ENCODE peak calls at places on chromosome 1, in nine cellular contexts. Z is DMS79 treated with DMSO at 0.1 percent for 48 hours; Q is stimulated activated CD8-positive, alpha-beta memory T cell treated with anti-CD3 and anti-CD28 coated beads, Interleukin-15, amount 100 ng/mL, for 4 hours; E is AG08395; G is activated CD4-positive, alpha-beta T cell treated with anti-CD3 and anti-CD28 coated beads, Interleukin-2, amount 50 U/mL, for 1 hour; N is NCI-H1105 treated with DMSO at 0.1 percent for 48 hours; P is ELR; M is kidney; T is stimulated activated CD4-positive, alpha-beta T cell treated with anti-CD3 and anti-CD28 coated beads, TNF-alpha, amount 100 ng/mL, for 4 hours. I is an unnamed sample.

GRCh38 chr1:158248122-158248521 is 6.1 kb upstream of the CD1A start:
- DNase-seq in M (no peak), G (no peak), Q (no peak), N (no peak), Z (no peak), E (no peak), T (peak), P (no peak), I (no peak)

GRCh38 chr1:18923721-18924610 is 21.6 kb upstream of the ALDH4A1 start:
- DNase-seq in M (no peak), Z (peak), Q (no peak), G (no peak), N (peak), T (no peak), P (peak), E (peak), I (no peak)

GRCh38 chr1:159248311-159248710 is 43.6 kb downstream of the ACKR1 start:
- DNase-seq in P (no peak), N (no peak), Z (no peak), M (no peak), E (no peak), G (no peak), T (no peak), Q (no peak), I (no peak)

GRCh38 chr1:234975941-234976871 is 152.4 kb downstream of the TOMM20 start:
- DNase-seq in N (no peak), Q (no peak), M (peak), E (no peak), T (no peak), Z (no peak), G (no peak), P (no peak), I (no peak)

GRCh38 chr1:224245188-224245587 is 62.1 kb downstream of the DEGS1 start:
- DNase-seq in Q (no peak), E (no peak), T (no peak), G (peak), Z (no peak), N (no peak), M (peak), P (no peak), I (no peak)

GRCh38 chr1:117290855-117291254 is 76.4 kb upstream of the MAN1A2 start:
- DNase-seq in E (no peak), Z (no peak), T (no peak), P (no peak), Q (no peak), M (no peak), G (no peak), N (no peak), I (no peak)

GRCh38 chr1:172024516-172024915 is 183.2 kb downstream of the DNM3 start:
- DNase-seq in N (no peak), T (no peak), P (no peak), G (no peak), M (no peak), Z (no peak), Q (no peak), E (no peak), I (no peak)

GRCh38 chr1:59089343-59089742 is 207.6 kb upstream of the FGGY start:
- DNase-seq in Z (no peak), N (no peak), T (no peak), Q (no peak), P (no peak), E (no peak), M (no peak), G (no peak), I (no peak)

GRCh38 chr1:116289219-116289618 is 83.8 kb upstream of the ATP1A1 start:
- DNase-seq in Q (no peak), N (no peak), M (no peak), P (no peak), E (no peak), G (no peak), Z (no peak), T (no peak), I (peak)

GRCh38 chr1:183933528-183934179 is 103.9 kb downstream of the COLGALT2 start:
- DNase-seq in G (no peak), E (no peak), M (no peak), P (no peak), Q (no peak), Z (no peak), N (no peak), T (no peak), I (no peak)

GRCh38 chr1:155513300-155513926 is 49.2 kb downstream of the ASH1L start:
- DNase-seq in T (no peak), E (peak), P (peak), N (no peak), M (no peak), G (no peak), Q (no peak), Z (no peak), I (no peak)

GRCh38 chr1:65317866-65318653 is 8.7 kb downstream of the DNAJC6 start:
- DNase-seq in Q (no peak), N (no peak), M (no peak), Z (no peak), G (no peak), T (no peak), E (no peak), P (no peak), I (peak)

GRCh38 chr1:53372501-53372951 is 44.7 kb upstream of the LRP8 start:
- DNase-seq in N (no peak), E (no peak), Z (no peak), P (no peak), T (no peak), M (peak), G (no peak), Q (no peak), I (no peak)

GRCh38 chr1:230431517-230431916 is 5.4 kb upstream of the PGBD5 start:
- DNase-seq in Z (no peak), E (no peak), N (no peak), P (no peak), G (no peak), Q (no peak), M (no peak), T (no peak), I (no peak)

GRCh38 chr1:112803906-112804762 is 89.0 kb upstream of the PPM1J start:
- DNase-seq in G (peak), T (no peak), N (peak), Q (peak), P (peak), E (peak), M (peak), Z (peak), I (no peak)

GRCh38 chr1:1325288-1326074 is 879 bp downstream of the CPTP start:
- DNase-seq in Q (no peak), M (no peak), E (no peak), N (no peak), Z (no peak), P (no peak), G (no peak), T (no peak), I (no peak)

GRCh38 chr1:108573183-108573582 is 13.3 kb downstream of the EEIG2 start:
- DNase-seq in G (no peak), M (no peak), Z (no peak), P (no peak), Q (no peak), N (no peak), E (no peak), T (no peak), I (no peak)

GRCh38 chr1:19682257-19682656 is 17.6 kb downstream of the HTR6 start:
- DNase-seq in G (no peak), Q (no peak), M (no peak), N (no peak), Z (no peak), P (peak), E (peak), T (no peak), I (no peak)

GRCh38 chr1:162564762-162565218 is 3.3 kb downstream of the UAP1 start:
- DNase-seq in E (no peak), G (no peak), Q (no peak), T (no peak), M (no peak), Z (no peak), P (peak), N (no peak), I (no peak)

GRCh38 chr1:60589916-60590315 is 492.4 kb upstream of the NFIA start:
- DNase-seq in Q (no peak), N (peak), E (no peak), T (no peak), Z (no peak), M (no peak), G (no peak), P (no peak), I (no peak)

GRCh38 chr1:221877365-221877764 is 135.5 kb upstream of the DUSP10 start:
- DNase-seq in N (no peak), P (no peak), T (no peak), Z (no peak), G (no peak), E (no peak), M (no peak), Q (no peak), I (peak)

GRCh38 chr1:201471772-201472171 is 2.8 kb upstream of the PHLDA3 start:
- DNase-seq in G (no peak), Z (no peak), M (no peak), E (peak), Q (no peak), T (no peak), P (peak), N (no peak), I (no peak)

GRCh38 chr1:151924691-151925587 is 15.6 kb upstream of the THEM4 start:
- DNase-seq in T (no peak), G (no peak), P (no peak), Q (no peak), M (no peak), Z (no peak), E (no peak), N (no peak), I (no peak)

GRCh38 chr1:227707807-227708206 is 27.3 kb downstream of the JMJD4 start:
- DNase-seq in G (no peak), T (no peak), E (no peak), N (no peak), P (no peak), M (no peak), Q (no peak), Z (no peak), I (no peak)